ENCODE peak calls at places on chromosome 4, in seven cellular contexts. One of them, this sample, is unnamed.

GRCh38 chr4:159071178-159071968 is 31.5 kb upstream of the RAPGEF2 start:
- DNase-seq in K562: no peak
- DNase-seq in ovary: no peak
- DNase-seq in tibial nerve: no peak
- DNase-seq in suprapubic skin: no peak
- DNase-seq in H1: no peak
- DNase-seq in upper lobe of left lung: no peak
- DNase-seq in this sample: peak; percentile 75

GRCh38 chr4:186024637-186025320 is 44.2 kb upstream of the TLR3 start:
- DNase-seq in tibial nerve: no peak
- DNase-seq in suprapubic skin: no peak
- DNase-seq in ovary: no peak
- DNase-seq in K562: no peak
- DNase-seq in upper lobe of left lung: no peak
- DNase-seq in H1: no peak
- DNase-seq in this sample: no peak

GRCh38 chr4:8778301-8778700 is 93.3 kb downstream of the HMX1 start:
- DNase-seq in upper lobe of left lung: no peak
- DNase-seq in K562: no peak
- DNase-seq in ovary: no peak
- DNase-seq in tibial nerve: no peak
- DNase-seq in H1: no peak
- DNase-seq in suprapubic skin: no peak
- DNase-seq in this sample: no peak

GRCh38 chr4:31088600-31089230 is 368.5 kb downstream of the PCDH7 start:
- DNase-seq in H1: no peak
- DNase-seq in suprapubic skin: no peak
- DNase-seq in upper lobe of left lung: no peak
- DNase-seq in ovary: no peak
- DNase-seq in K562: no peak
- DNase-seq in tibial nerve: no peak
- DNase-seq in this sample: no peak

GRCh38 chr4:173910911-173911310 is 372.6 kb downstream of the FBXO8 start:
- DNase-seq in K562: no peak
- DNase-seq in upper lobe of left lung: peak; percentile 22
- DNase-seq in tibial nerve: no peak
- DNase-seq in ovary: no peak
- DNase-seq in H1: no peak
- DNase-seq in suprapubic skin: no peak
- DNase-seq in this sample: no peak

GRCh38 chr4:92234393-92235176 is 69.2 kb upstream of the GRID2 start:
- DNase-seq in ovary: no peak
- DNase-seq in H1: no peak
- DNase-seq in suprapubic skin: no peak
- DNase-seq in K562: no peak
- DNase-seq in tibial nerve: no peak
- DNase-seq in upper lobe of left lung: no peak
- DNase-seq in this sample: no peak

GRCh38 chr4:21765810-21766407 is 182.7 kb downstream of the KCNIP4 start:
- DNase-seq in K562: peak; percentile 21
- DNase-seq in tibial nerve: peak; percentile 32
- DNase-seq in ovary: peak; percentile 21
- DNase-seq in H1: peak; percentile 64
- DNase-seq in upper lobe of left lung: no peak
- DNase-seq in suprapubic skin: no peak
- DNase-seq in this sample: no peak

GRCh38 chr4:87093443-87094123 is 126.8 kb downstream of the KLHL8 start:
- DNase-seq in upper lobe of left lung: no peak
- DNase-seq in K562: peak; percentile 67
- DNase-seq in H1: no peak
- DNase-seq in ovary: no peak
- DNase-seq in tibial nerve: peak; percentile 28
- DNase-seq in suprapubic skin: no peak
- DNase-seq in this sample: no peak

GRCh38 chr4:52822583-52823477 is 39.3 kb upstream of the RASL11B start:
- DNase-seq in ovary: no peak
- DNase-seq in H1: no peak
- DNase-seq in K562: no peak
- DNase-seq in suprapubic skin: no peak
- DNase-seq in upper lobe of left lung: no peak
- DNase-seq in tibial nerve: peak; percentile 26
- DNase-seq in this sample: peak; percentile 81

GRCh38 chr4:742742-743311 is 37.2 kb downstream of the PCGF3 start:
- DNase-seq in suprapubic skin: no peak
- DNase-seq in K562: peak; percentile 77
- DNase-seq in H1: peak; percentile 94
- DNase-seq in tibial nerve: peak; percentile 53
- DNase-seq in upper lobe of left lung: peak; percentile 58
- DNase-seq in ovary: peak; percentile 75
- DNase-seq in this sample: no peak

GRCh38 chr4:2501034-2501594 is 32.2 kb downstream of the RNF4 start:
- DNase-seq in tibial nerve: no peak
- DNase-seq in ovary: no peak
- DNase-seq in upper lobe of left lung: no peak
- DNase-seq in H1: no peak
- DNase-seq in suprapubic skin: no peak
- DNase-seq in K562: no peak
- DNase-seq in this sample: no peak

GRCh38 chr4:114005569-114006442 is 26.4 kb upstream of the ARSJ start:
- DNase-seq in H1: no peak
- DNase-seq in upper lobe of left lung: no peak
- DNase-seq in ovary: no peak
- DNase-seq in tibial nerve: no peak
- DNase-seq in K562: no peak
- DNase-seq in suprapubic skin: no peak
- DNase-seq in this sample: no peak

GRCh38 chr4:26724522-26724921 is 136.1 kb upstream of the STIM2 start:
- DNase-seq in ovary: no peak
- DNase-seq in suprapubic skin: no peak
- DNase-seq in H1: no peak
- DNase-seq in upper lobe of left lung: no peak
- DNase-seq in K562: no peak
- DNase-seq in tibial nerve: no peak
- DNase-seq in this sample: no peak

GRCh38 chr4:140935259-140935658 is 179.1 kb upstream of the TBC1D9 start:
- DNase-seq in upper lobe of left lung: no peak
- DNase-seq in tibial nerve: no peak
- DNase-seq in ovary: no peak
- DNase-seq in H1: no peak
- DNase-seq in K562: no peak
- DNase-seq in suprapubic skin: no peak
- DNase-seq in this sample: no peak

GRCh38 chr4:7813674-7814073 is 126.0 kb downstream of the AFAP1 start:
- DNase-seq in upper lobe of left lung: peak; percentile 56
- DNase-seq in K562: no peak
- DNase-seq in H1: no peak
- DNase-seq in tibial nerve: no peak
- DNase-seq in ovary: no peak
- DNase-seq in suprapubic skin: no peak
- DNase-seq in this sample: no peak

GRCh38 chr4:153530284-153530995 is 64.3 kb downstream of the TMEM131L start:
- DNase-seq in suprapubic skin: no peak
- DNase-seq in tibial nerve: no peak
- DNase-seq in K562: no peak
- DNase-seq in ovary: no peak
- DNase-seq in upper lobe of left lung: no peak
- DNase-seq in H1: no peak
- DNase-seq in this sample: peak; percentile 86

GRCh38 chr4:22500831-22501714 is 14.8 kb downstream of the ADGRA3 start:
- DNase-seq in suprapubic skin: no peak
- DNase-seq in K562: no peak
- DNase-seq in ovary: no peak
- DNase-seq in H1: no peak
- DNase-seq in upper lobe of left lung: peak; percentile 44
- DNase-seq in tibial nerve: no peak
- DNase-seq in this sample: peak; percentile 62

GRCh38 chr4:169493164-169493524 is 119.2 kb downstream of the NEK1 start:
- DNase-seq in H1: no peak
- DNase-seq in tibial nerve: no peak
- DNase-seq in upper lobe of left lung: no peak
- DNase-seq in K562: no peak
- DNase-seq in ovary: no peak
- DNase-seq in suprapubic skin: no peak
- DNase-seq in this sample: no peak

GRCh38 chr4:153523171-153523757 is 57.1 kb downstream of the TMEM131L start:
- DNase-seq in upper lobe of left lung: no peak
- DNase-seq in tibial nerve: no peak
- DNase-seq in suprapubic skin: no peak
- DNase-seq in H1: no peak
- DNase-seq in K562: no peak
- DNase-seq in ovary: no peak
- DNase-seq in this sample: no peak

GRCh38 chr4:128793859-128794667 is 15.4 kb upstream of the JADE1 start:
- DNase-seq in ovary: no peak
- DNase-seq in upper lobe of left lung: no peak
- DNase-seq in suprapubic skin: no peak
- DNase-seq in K562: no peak
- DNase-seq in H1: no peak
- DNase-seq in tibial nerve: no peak
- DNase-seq in this sample: peak; percentile 74

GRCh38 chr4:26330186-26330787 is 9.5 kb downstream of the RBPJ start:
- DNase-seq in suprapubic skin: no peak
- DNase-seq in K562: peak; percentile 42
- DNase-seq in upper lobe of left lung: no peak
- DNase-seq in H1: no peak
- DNase-seq in tibial nerve: peak; percentile 43
- DNase-seq in ovary: no peak
- DNase-seq in this sample: no peak

GRCh38 chr4:121950680-121951569 is 935 bp downstream of the TRPC3 start:
- DNase-seq in H1: peak; percentile 76
- DNase-seq in ovary: peak; percentile 23
- DNase-seq in upper lobe of left lung: peak; percentile 28
- DNase-seq in K562: peak; percentile 18
- DNase-seq in suprapubic skin: peak; percentile 79
- DNase-seq in tibial nerve: peak; percentile 16
- DNase-seq in this sample: no peak

GRCh38 chr4:17580969-17581368 is 4.0 kb downstream of the LAP3 start:
- DNase-seq in K562: no peak
- DNase-seq in H1: no peak
- DNase-seq in tibial nerve: no peak
- DNase-seq in suprapubic skin: no peak
- DNase-seq in ovary: no peak
- DNase-seq in upper lobe of left lung: no peak
- DNase-seq in this sample: no peak

GRCh38 chr4:4260185-4260751 is 12.2 kb upstream of the TMEM128 start:
- DNase-seq in K562: peak; percentile 54
- DNase-seq in ovary: no peak
- DNase-seq in suprapubic skin: no peak
- DNase-seq in upper lobe of left lung: no peak
- DNase-seq in tibial nerve: no peak
- DNase-seq in H1: no peak
- DNase-seq in this sample: no peak

GRCh38 chr4:54440394-54441223 is 211.5 kb downstream of the PDGFRA start:
- DNase-seq in K562: peak; percentile 39
- DNase-seq in H1: no peak
- DNase-seq in upper lobe of left lung: no peak
- DNase-seq in tibial nerve: no peak
- DNase-seq in suprapubic skin: no peak
- DNase-seq in ovary: no peak
- DNase-seq in this sample: no peak

DNA sequence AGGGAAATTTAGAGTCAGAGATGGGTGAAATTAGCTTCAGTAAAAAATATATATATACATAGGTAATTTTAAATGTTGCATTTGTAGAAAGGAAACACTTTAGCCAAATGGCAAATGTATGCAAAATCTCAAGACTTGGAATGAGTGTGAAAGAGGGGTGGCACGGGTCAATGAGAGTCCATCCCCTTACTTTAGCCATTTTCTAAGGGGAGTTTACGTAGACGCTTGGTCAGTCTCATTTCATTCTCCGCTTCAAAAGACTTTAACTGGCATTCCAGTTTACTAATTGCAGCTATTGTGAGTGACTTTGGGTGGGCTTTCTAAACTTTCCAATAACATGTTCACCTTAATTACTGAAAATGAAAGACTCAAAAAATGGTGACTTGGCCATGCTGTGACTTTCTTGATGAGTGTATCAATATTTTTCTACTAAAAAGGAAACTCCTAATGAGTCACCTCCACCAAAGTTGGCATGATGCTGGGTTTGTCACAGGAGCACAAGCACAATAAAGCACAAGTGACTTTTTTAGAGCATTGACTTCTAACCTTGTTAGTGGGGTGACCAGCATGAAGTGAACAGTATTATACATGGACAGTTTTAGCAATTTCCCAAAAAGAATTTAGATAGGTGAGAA is 356.0 kb upstream of the RASGEF1B start:
- DNase-seq in ovary: no peak
- DNase-seq in suprapubic skin: no peak
- DNase-seq in tibial nerve: no peak
- DNase-seq in K562: no peak
- DNase-seq in H1: no peak
- DNase-seq in upper lobe of left lung: no peak
- DNase-seq in this sample: no peak
- TF ChIP-seq EP300 in ovary: no peak
- TF ChIP-seq EP300 in suprapubic skin: no peak
- TF ChIP-seq EP300 in tibial nerve: no peak
- TF ChIP-seq EP300 in K562: no peak
- TF ChIP-seq EP300 in H1: no peak
- TF ChIP-seq EP300 in upper lobe of left lung: no peak
- TF ChIP-seq EP300 in this sample: no peak

GRCh38 chr4:15988222-15988621 is 25.2 kb upstream of the FGFBP2 start:
- DNase-seq in upper lobe of left lung: no peak
- DNase-seq in suprapubic skin: no peak
- DNase-seq in tibial nerve: no peak
- DNase-seq in ovary: no peak
- DNase-seq in H1: no peak
- DNase-seq in K562: no peak
- DNase-seq in this sample: no peak
- H3K36me3 ChIP-seq in upper lobe of left lung: no peaks in the 10 kb centered on the region
- H3K36me3 ChIP-seq in suprapubic skin: no peaks in the 10 kb centered on the region
- H3K36me3 ChIP-seq in tibial nerve: no peaks in the 10 kb centered on the region
- H3K36me3 ChIP-seq in ovary: no peaks in the 10 kb centered on the region
- H3K36me3 ChIP-seq in H1: peaks cover 80% of the 10 kb centered on the region
- H3K36me3 ChIP-seq in K562: no peaks in the 10 kb centered on the region
- H3K36me3 ChIP-seq in this sample: no peaks in the 10 kb centered on the region

GRCh38 chr4:70023218-70023617 is 5.0 kb upstream of the HTN3 start:
- DNase-seq in tibial nerve: no peak
- DNase-seq in upper lobe of left lung: no peak
- DNase-seq in K562: no peak
- DNase-seq in suprapubic skin: no peak
- DNase-seq in H1: no peak
- DNase-seq in ovary: no peak
- DNase-seq in this sample: no peak
- TF ChIP-seq EP300 in tibial nerve: no peak
- TF ChIP-seq EP300 in upper lobe of left lung: no peak
- TF ChIP-seq EP300 in K562: no peak
- TF ChIP-seq EP300 in suprapubic skin: no peak
- TF ChIP-seq EP300 in H1: no peak
- TF ChIP-seq EP300 in ovary: no peak
- TF ChIP-seq EP300 in this sample: no peak

DNA sequence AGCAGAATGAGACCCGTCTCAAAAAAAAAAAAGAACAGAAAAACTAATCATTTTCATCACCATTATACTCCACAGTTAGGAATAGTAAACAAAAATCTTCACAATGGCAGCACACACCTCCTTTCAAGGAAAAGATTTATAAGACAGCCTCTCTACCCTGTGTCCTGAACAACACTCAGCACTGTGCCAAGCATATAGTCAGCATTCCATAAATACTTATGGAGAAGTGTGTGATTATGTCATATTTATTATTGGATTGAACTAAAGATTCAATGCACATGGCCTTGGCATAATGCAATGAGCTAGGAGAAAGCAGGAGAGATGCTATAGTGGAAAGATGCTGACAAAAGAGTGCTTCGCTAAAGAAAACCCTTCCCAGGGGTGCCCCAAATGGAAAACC is 52.6 kb downstream of the FAM114A1 start:
- DNase-seq in suprapubic skin: no peak
- DNase-seq in ovary: no peak
- DNase-seq in tibial nerve: no peak
- DNase-seq in H1: no peak
- DNase-seq in upper lobe of left lung: no peak
- DNase-seq in K562: no peak
- DNase-seq in this sample: no peak
- H3K36me3 ChIP-seq in suprapubic skin: peaks cover 76% of the 10 kb centered on the region
- H3K36me3 ChIP-seq in ovary: no peaks in the 10 kb centered on the region
- H3K36me3 ChIP-seq in tibial nerve: peaks cover 86% of the 10 kb centered on the region
- H3K36me3 ChIP-seq in H1: no peaks in the 10 kb centered on the region
- H3K36me3 ChIP-seq in upper lobe of left lung: peaks cover 33% of the 10 kb centered on the region
- H3K36me3 ChIP-seq in K562: no peaks in the 10 kb centered on the region
- H3K36me3 ChIP-seq in this sample: peaks cover 79% of the 10 kb centered on the region

This sample was measured in esophagus muscularis mucosa.